ENCODE peak calls at places on chromosomes 6 and 20, in four cellular contexts. P is coronary artery, Q is aorta, I is tibial artery. D is an unnamed sample.

GRCh38 chr20:53737404-53738038 is 143.9 kb upstream of the ZNF217 start:
- DNase-seq in P (no peak), Q (no peak), I (no peak), D (no peak)

GRCh38 chr20:745683-746301 is 22.5 kb downstream of the SLC52A3 start:
- DNase-seq in P (no peak), Q (no peak), I (no peak), D (no peak)

GRCh38 chr6:167493961-167494697 is 169.2 kb downstream of the TTLL2 start:
- DNase-seq in P (peak; percentile 79), Q (no peak), I (peak; percentile 59), D (no peak)

GRCh38 chr6:90175627-90176538 is 120.8 kb downstream of the BACH2 start:
- DNase-seq in P (no peak), Q (no peak), I (no peak), D (no peak)

GRCh38 chr6:158047120-158047518 is 65.5 kb downstream of the SYNJ2 start:
- DNase-seq in P (peak; percentile 72), Q (peak; percentile 78), I (peak; percentile 66), D (no peak)

GRCh38 chr20:14189794-14190402 is 147.5 kb downstream of the FLRT3 start:
- DNase-seq in P (no peak), Q (no peak), I (no peak), D (peak; percentile 31)

GRCh38 chr6:160662842-160663241 is 1.2 kb downstream of the LPA start:
- DNase-seq in P (no peak), Q (no peak), I (no peak), D (no peak)

GRCh38 chr20:2365666-2366065 is 15.0 kb upstream of the TGM6 start:
- DNase-seq in P (no peak), Q (no peak), I (no peak), D (no peak)

GRCh38 chr6:89547286-89547685 is 91.3 kb downstream of the LYRM2 start:
- DNase-seq in P (no peak), Q (no peak), I (no peak), D (no peak)

GRCh38 chr6:24196198-24196597 is 70.2 kb downstream of the NRSN1 start:
- DNase-seq in P (no peak), Q (no peak), I (no peak), D (no peak)

GRCh38 chr6:111926731-111927302 is 53.6 kb upstream of the FYN start:
- DNase-seq in P (no peak), Q (no peak), I (no peak), D (no peak)

GRCh38 chr6:146106532-146106931 is 77.7 kb downstream of the GRM1 start:
- DNase-seq in P (no peak), Q (no peak), I (no peak), D (no peak)

GRCh38 chr20:40457404-40457803 is 231.6 kb downstream of the MAFB start:
- DNase-seq in P (no peak), Q (no peak), I (no peak), D (no peak)

GRCh38 chr6:23176883-23177282 is 607.5 kb downstream of the HDGFL1 start:
- DNase-seq in P (no peak), Q (no peak), I (peak; percentile 78), D (no peak)

GRCh38 chr6:53960311-53960710 is 150.9 kb upstream of the MLIP start:
- DNase-seq in P (no peak), Q (no peak), I (no peak), D (no peak)

GRCh38 chr20:30511322-30512030 is 746.0 kb upstream of the DEFB115 start:
- DNase-seq in P (no peak), Q (no peak), I (no peak), D (no peak)

GRCh38 chr6:130367767-130368166 is 1.9 kb downstream of the TMEM200A start:
- DNase-seq in P (no peak), Q (no peak), I (no peak), D (no peak)

GRCh38 chr20:15991279-15991678 is 582.0 kb downstream of the KIF16B start:
- DNase-seq in P (no peak), Q (no peak), I (no peak), D (no peak)

GRCh38 chr6:55141611-55142010 is 32.7 kb upstream of the HCRTR2 start:
- DNase-seq in P (no peak), Q (no peak), I (no peak), D (no peak)

GRCh38 chr6:168949876-168950499 is 303.7 kb downstream of the THBS2 start:
- DNase-seq in P (no peak), Q (no peak), I (no peak), D (no peak)

GRCh38 chr6:168948990-168949531 is 304.6 kb downstream of the THBS2 start:
- DNase-seq in P (no peak), Q (no peak), I (no peak), D (no peak)

GRCh38 chr6:168950500-168951223 is 303.0 kb downstream of the THBS2 start:
- DNase-seq in P (no peak), Q (no peak), I (no peak), D (no peak)

GRCh38 chr6:168953461-168953860 is 300.2 kb downstream of the THBS2 start:
- DNase-seq in P (no peak), Q (no peak), I (no peak), D (no peak)

GRCh38 chr6:168951224-168951616 is 302.4 kb downstream of the THBS2 start:
- DNase-seq in P (no peak), Q (no peak), I (no peak), D (no peak)
- H3K27ac ChIP-seq in P (no peak overlapping the region), Q (no peak overlapping the region), I (no peak overlapping the region), D (no peak overlapping the region)

DNA sequence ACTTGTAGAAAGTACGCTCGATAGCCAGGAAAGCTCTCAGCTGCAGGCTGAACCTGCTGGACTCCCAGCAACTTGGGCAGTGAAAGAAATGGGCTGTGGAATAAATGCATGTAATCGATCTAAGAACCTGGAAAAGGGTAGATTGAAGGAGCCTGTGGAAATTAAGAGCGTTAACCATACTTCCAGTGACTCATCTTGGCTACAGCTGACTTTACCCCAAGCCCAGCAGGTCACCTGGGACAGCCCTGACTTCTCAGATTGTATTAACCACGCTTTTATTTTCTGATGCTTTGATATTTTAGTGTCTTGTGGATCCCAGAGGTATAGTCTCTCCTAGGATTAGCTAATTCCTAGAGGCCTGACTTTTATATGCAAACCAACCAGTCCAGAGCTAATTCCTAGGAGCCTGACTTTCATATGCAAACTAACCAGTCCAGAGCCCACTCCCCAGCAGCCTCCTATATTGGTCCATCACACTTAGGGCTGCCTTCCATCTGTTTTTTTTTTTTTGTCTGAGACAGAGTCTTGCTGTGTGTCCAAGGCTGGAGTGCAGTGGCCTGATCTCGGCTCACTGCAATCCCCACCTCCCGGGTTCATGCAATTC is 86.3 kb downstream of the GMPR start:
- DNase-seq in P (no peak), Q (no peak), I (no peak), D (no peak)
- H3K27ac ChIP-seq in P (no peak overlapping the region), Q (no peak overlapping the region), I (no peak overlapping the region), D (no peak overlapping the region)

DNA sequence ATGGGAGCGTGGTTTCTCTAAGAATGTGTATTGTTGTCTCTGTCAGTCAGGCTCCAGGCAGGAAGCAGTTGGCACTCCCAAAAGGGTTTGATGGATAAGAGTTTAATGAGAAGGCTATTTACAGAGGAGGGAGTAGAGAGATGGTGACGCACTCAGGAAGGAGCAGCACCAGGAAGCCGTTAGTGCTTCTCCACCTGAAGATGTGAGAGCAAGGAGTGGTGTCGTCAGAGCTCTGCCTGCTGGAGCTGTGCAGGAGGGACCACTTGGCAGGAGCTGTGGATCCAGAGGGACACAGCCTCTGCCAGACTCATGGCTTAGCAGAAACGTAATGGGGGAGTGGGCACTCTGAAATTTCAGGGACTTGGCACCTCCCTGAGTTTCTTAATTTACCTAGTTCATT is 16.8 kb downstream of the DAAM2 start:
- DNase-seq in P (peak; percentile 71), Q (no peak), I (peak; percentile 85), D (no peak)
- H3K27ac ChIP-seq in P (no peak overlapping the region), Q (no peak overlapping the region), I (peak overlapping the region; percentile 60), D (no peak overlapping the region)

DNA sequence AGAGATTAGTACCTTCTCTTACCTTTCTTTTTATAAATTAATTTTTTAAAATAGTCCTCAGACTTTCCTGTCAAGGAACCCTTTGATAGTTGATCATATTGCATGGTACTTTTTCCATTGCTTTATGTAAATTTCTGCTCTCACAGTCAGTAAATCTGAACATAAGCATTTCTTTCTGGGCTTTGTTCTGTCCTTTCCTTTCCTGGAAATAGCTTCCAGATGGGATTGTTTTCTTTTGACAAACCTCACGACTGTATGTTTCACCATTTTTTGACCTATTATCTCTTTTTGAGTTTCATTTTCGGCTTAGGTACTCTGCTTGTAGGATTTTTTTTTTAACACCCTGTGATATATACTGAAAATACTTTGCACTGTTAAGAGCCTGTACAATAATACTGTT is 32.6 kb downstream of the UTRN start:
- DNase-seq in P (no peak), Q (no peak), I (no peak), D (no peak)
- H3K27ac ChIP-seq in P (no peak overlapping the region), Q (no peak overlapping the region), I (peak overlapping the region; percentile 11), D (no peak overlapping the region)

GRCh38 chr20:48626226-48626937 is 201.4 kb downstream of the PREX1 start:
- DNase-seq in P (no peak), Q (peak; percentile 69), I (peak; percentile 77), D (no peak)
- H3K27ac ChIP-seq in P (peak overlapping the region; percentile 78), Q (no peak overlapping the region), I (no peak overlapping the region), D (no peak overlapping the region)

GRCh38 chr6:15036690-15037245 is 209.1 kb upstream of the JARID2 start:
- DNase-seq in P (no peak), Q (no peak), I (no peak), D (no peak)
- H3K27ac ChIP-seq in P (no peak overlapping the region), Q (no peak overlapping the region), I (no peak overlapping the region), D (no peak overlapping the region)

GRCh38 chr6:30987304-30987703 is 3.8 kb downstream of the MUC21 start:
- DNase-seq in P (no peak), Q (no peak), I (no peak), D (no peak)
- H3K27ac ChIP-seq in P (no peak overlapping the region), Q (no peak overlapping the region), I (no peak overlapping the region), D (no peak overlapping the region)

GRCh38 chr20:63640086-63640485 is 13.1 kb downstream of the STMN3 start:
- DNase-seq in P (no peak), Q (no peak), I (no peak), D (no peak)
- H3K27ac ChIP-seq in P (peak overlapping the region; percentile 69), Q (no peak overlapping the region), I (no peak overlapping the region), D (no peak overlapping the region)

GRCh38 chr6:13846841-13847240 is 32.5 kb upstream of the MCUR1 start:
- DNase-seq in P (no peak), Q (no peak), I (no peak), D (peak; percentile 35)
- H3K27ac ChIP-seq in P (no peak overlapping the region), Q (no peak overlapping the region), I (no peak overlapping the region), D (no peak overlapping the region)

D was measured in HCT116.